ENCODE peak calls at places on chromosomes 16 and 17, in five cellular contexts. One of them, this sample, is unnamed.

GRCh38 chr16:72752004-72752695 is 295.8 kb downstream of the ZFHX3 start:
- DNase-seq in psoas muscle: no peak
- DNase-seq in IMR-90: no peak
- DNase-seq in OCI-LY7: no peak
- DNase-seq in fibroblast of pulmonary artery: no peak
- DNase-seq in this sample: no peak

GRCh38 chr17:72928454-72929136 is 163.9 kb downstream of the SLC39A11 start:
- DNase-seq in fibroblast of pulmonary artery: no peak
- DNase-seq in IMR-90: no peak
- DNase-seq in psoas muscle: no peak
- DNase-seq in OCI-LY7: no peak
- DNase-seq in this sample: no peak

GRCh38 chr16:66266436-66267286 is 99.8 kb upstream of the CDH5 start:
- DNase-seq in IMR-90: peak
- DNase-seq in fibroblast of pulmonary artery: peak
- DNase-seq in psoas muscle: peak
- DNase-seq in OCI-LY7: no peak
- DNase-seq in this sample: peak

GRCh38 chr17:62219500-62219899 is 154.4 kb upstream of the MED13 start:
- DNase-seq in OCI-LY7: no peak
- DNase-seq in fibroblast of pulmonary artery: no peak
- DNase-seq in IMR-90: no peak
- DNase-seq in psoas muscle: no peak
- DNase-seq in this sample: no peak

GRCh38 chr16:2520784-2521577 is 810 bp downstream of the AMDHD2 start:
- DNase-seq in fibroblast of pulmonary artery: no peak
- DNase-seq in IMR-90: no peak
- DNase-seq in psoas muscle: peak
- DNase-seq in OCI-LY7: peak
- DNase-seq in this sample: no peak

GRCh38 chr16:4115209-4115940 is 867 bp downstream of the ADCY9 start:
- DNase-seq in OCI-LY7: no peak
- DNase-seq in fibroblast of pulmonary artery: peak
- DNase-seq in IMR-90: peak
- DNase-seq in psoas muscle: peak
- DNase-seq in this sample: no peak

GRCh38 chr16:34803683-34804416 is 1344.4 kb downstream of the TP53TG3F start:
- DNase-seq in IMR-90: no peak
- DNase-seq in psoas muscle: peak
- DNase-seq in OCI-LY7: no peak
- DNase-seq in fibroblast of pulmonary artery: no peak
- DNase-seq in this sample: no peak

GRCh38 chr17:78101112-78101511 is 27.4 kb downstream of the TMC6 start:
- DNase-seq in fibroblast of pulmonary artery: no peak
- DNase-seq in OCI-LY7: no peak
- DNase-seq in psoas muscle: no peak
- DNase-seq in IMR-90: no peak
- DNase-seq in this sample: no peak

GRCh38 chr16:80591071-80591935 is 50.5 kb downstream of the DYNLRB2 start:
- DNase-seq in IMR-90: no peak
- DNase-seq in OCI-LY7: no peak
- DNase-seq in fibroblast of pulmonary artery: no peak
- DNase-seq in psoas muscle: no peak
- DNase-seq in this sample: no peak

GRCh38 chr17:45149669-45150603 is 1.7 kb downstream of the HEXIM1 start:
- DNase-seq in IMR-90: peak
- DNase-seq in fibroblast of pulmonary artery: peak
- DNase-seq in OCI-LY7: peak
- DNase-seq in psoas muscle: peak
- DNase-seq in this sample: peak

GRCh38 chr17:68455756-68456528 is 1.4 kb downstream of the WIPI1 start:
- DNase-seq in IMR-90: peak
- DNase-seq in fibroblast of pulmonary artery: peak
- DNase-seq in psoas muscle: no peak
- DNase-seq in OCI-LY7: no peak
- DNase-seq in this sample: no peak

GRCh38 chr17:21169496-21169895 is 42.7 kb downstream of the DHRS7B start:
- DNase-seq in IMR-90: no peak
- DNase-seq in fibroblast of pulmonary artery: no peak
- DNase-seq in OCI-LY7: no peak
- DNase-seq in psoas muscle: no peak
- DNase-seq in this sample: peak

GRCh38 chr16:9297437-9298113 is 206.1 kb downstream of the HAPSTR1 start:
- DNase-seq in fibroblast of pulmonary artery: no peak
- DNase-seq in OCI-LY7: peak
- DNase-seq in IMR-90: no peak
- DNase-seq in psoas muscle: no peak
- DNase-seq in this sample: no peak

GRCh38 chr17:43562679-43563146 is 16.6 kb upstream of the ETV4 start:
- DNase-seq in psoas muscle: no peak
- DNase-seq in IMR-90: no peak
- DNase-seq in fibroblast of pulmonary artery: no peak
- DNase-seq in OCI-LY7: no peak
- DNase-seq in this sample: no peak

GRCh38 chr16:10834766-10835165 is 16.2 kb upstream of the TVP23A start:
- DNase-seq in psoas muscle: no peak
- DNase-seq in fibroblast of pulmonary artery: no peak
- DNase-seq in OCI-LY7: no peak
- DNase-seq in IMR-90: no peak
- DNase-seq in this sample: no peak

GRCh38 chr17:16911141-16911937 is 60.6 kb downstream of the TNFRSF13B start:
- DNase-seq in psoas muscle: peak
- DNase-seq in fibroblast of pulmonary artery: peak
- DNase-seq in OCI-LY7: peak
- DNase-seq in IMR-90: no peak
- DNase-seq in this sample: peak

GRCh38 chr17:68491381-68491849 is 20.8 kb upstream of the PRKAR1A start:
- DNase-seq in fibroblast of pulmonary artery: peak
- DNase-seq in OCI-LY7: peak
- DNase-seq in psoas muscle: no peak
- DNase-seq in IMR-90: no peak
- DNase-seq in this sample: no peak

GRCh38 chr17:17724991-17725852 is 44.0 kb downstream of the RAI1 start:
- DNase-seq in fibroblast of pulmonary artery: peak
- DNase-seq in psoas muscle: no peak
- DNase-seq in IMR-90: no peak
- DNase-seq in OCI-LY7: no peak
- DNase-seq in this sample: no peak

GRCh38 chr16:28064150-28064549 is 636 bp upstream of the GSG1L start:
- DNase-seq in OCI-LY7: no peak
- DNase-seq in IMR-90: no peak
- DNase-seq in psoas muscle: no peak
- DNase-seq in fibroblast of pulmonary artery: no peak
- DNase-seq in this sample: no peak

GRCh38 chr17:72602517-72603345 is 481.9 kb downstream of the SOX9 start:
- DNase-seq in IMR-90: peak
- DNase-seq in OCI-LY7: peak
- DNase-seq in fibroblast of pulmonary artery: peak
- DNase-seq in psoas muscle: no peak
- DNase-seq in this sample: no peak

GRCh38 chr17:8867361-8867981 is at the start of gene PIK3R6:
- DNase-seq in OCI-LY7: no peak
- DNase-seq in psoas muscle: no peak
- DNase-seq in IMR-90: no peak
- DNase-seq in fibroblast of pulmonary artery: no peak
- DNase-seq in this sample: no peak
- H3K4me3 ChIP-seq in OCI-LY7: no peak
- H3K4me3 ChIP-seq in psoas muscle: peak
- H3K4me3 ChIP-seq in IMR-90: no peak
- H3K4me3 ChIP-seq in fibroblast of pulmonary artery: no peak
- H3K4me3 ChIP-seq in this sample: peak

GRCh38 chr17:38889745-38890409 is 20.0 kb downstream of the LASP1 start:
- DNase-seq in psoas muscle: no peak
- DNase-seq in IMR-90: no peak
- DNase-seq in fibroblast of pulmonary artery: no peak
- DNase-seq in OCI-LY7: no peak
- DNase-seq in this sample: no peak
- H3K4me3 ChIP-seq in psoas muscle: no peak
- H3K4me3 ChIP-seq in IMR-90: no peak
- H3K4me3 ChIP-seq in fibroblast of pulmonary artery: no peak
- H3K4me3 ChIP-seq in OCI-LY7: no peak
- H3K4me3 ChIP-seq in this sample: no peak

GRCh38 chr17:48027322-48027981 is 10.1 kb downstream of the COPZ2 start:
- DNase-seq in psoas muscle: no peak
- DNase-seq in IMR-90: no peak
- DNase-seq in OCI-LY7: no peak
- DNase-seq in fibroblast of pulmonary artery: no peak
- DNase-seq in this sample: no peak

GRCh38 chr17:48024149-48025039 is 13.2 kb downstream of the COPZ2 start:
- DNase-seq in fibroblast of pulmonary artery: no peak
- DNase-seq in OCI-LY7: no peak
- DNase-seq in IMR-90: no peak
- DNase-seq in psoas muscle: peak
- DNase-seq in this sample: no peak

GRCh38 chr17:48026503-48027321 is 10.9 kb downstream of the COPZ2 start:
- DNase-seq in psoas muscle: peak
- DNase-seq in OCI-LY7: peak
- DNase-seq in IMR-90: peak
- DNase-seq in fibroblast of pulmonary artery: peak
- DNase-seq in this sample: peak

GRCh38 chr17:48025040-48025903 is 12.3 kb downstream of the COPZ2 start:
- DNase-seq in IMR-90: peak
- DNase-seq in fibroblast of pulmonary artery: peak
- DNase-seq in OCI-LY7: peak
- DNase-seq in psoas muscle: peak
- DNase-seq in this sample: peak

DNA sequence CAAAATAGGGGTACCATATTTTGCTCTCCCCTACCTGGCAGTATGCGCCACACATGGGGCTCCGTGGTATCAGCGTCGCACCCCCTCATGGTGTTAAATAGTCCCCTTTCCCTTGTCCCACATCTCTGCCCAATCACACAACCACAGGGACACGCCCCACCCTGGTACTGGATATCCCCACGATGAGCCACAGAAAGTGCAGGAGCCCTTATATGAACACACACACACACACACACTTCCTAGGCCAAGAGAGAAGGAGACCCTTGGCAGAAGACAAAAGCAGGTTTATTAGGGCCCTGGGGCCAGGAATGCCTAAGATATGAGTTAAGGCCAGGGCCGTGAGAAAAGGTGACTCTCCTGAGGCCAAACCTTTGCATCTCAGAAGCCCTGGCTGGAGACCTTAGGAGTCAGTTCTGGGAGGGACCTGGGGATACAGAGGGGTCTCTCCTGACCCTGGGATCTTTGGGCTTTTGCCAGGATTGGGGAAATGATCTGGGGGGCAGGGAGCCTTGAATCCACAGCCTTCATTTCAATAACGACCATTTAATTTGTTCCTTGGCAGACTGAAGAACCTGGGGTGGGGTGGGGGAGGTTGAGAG is 11.6 kb downstream of the COPZ2 start:
- DNase-seq in fibroblast of pulmonary artery: no peak
- DNase-seq in IMR-90: no peak
- DNase-seq in OCI-LY7: no peak
- DNase-seq in psoas muscle: no peak
- DNase-seq in this sample: no peak
- H3K4me3 ChIP-seq in fibroblast of pulmonary artery: peak
- H3K4me3 ChIP-seq in IMR-90: no peak
- H3K4me3 ChIP-seq in OCI-LY7: peak
- H3K4me3 ChIP-seq in psoas muscle: peak
- H3K4me3 ChIP-seq in this sample: peak

GRCh38 chr16:85233520-85233919 is 121.2 kb upstream of the CIBAR2 start:
- DNase-seq in OCI-LY7: no peak
- DNase-seq in IMR-90: no peak
- DNase-seq in psoas muscle: no peak
- DNase-seq in fibroblast of pulmonary artery: no peak
- DNase-seq in this sample: no peak

GRCh38 chr16:85231959-85232358 is 119.7 kb upstream of the CIBAR2 start:
- DNase-seq in fibroblast of pulmonary artery: peak
- DNase-seq in OCI-LY7: no peak
- DNase-seq in psoas muscle: peak
- DNase-seq in IMR-90: no peak
- DNase-seq in this sample: peak

GRCh38 chr16:85232369-85233142 is 120.3 kb upstream of the CIBAR2 start:
- DNase-seq in IMR-90: no peak
- DNase-seq in psoas muscle: no peak
- DNase-seq in fibroblast of pulmonary artery: no peak
- DNase-seq in OCI-LY7: no peak
- DNase-seq in this sample: no peak

GRCh38 chr16:85235988-85236831 is 123.9 kb upstream of the CIBAR2 start:
- DNase-seq in OCI-LY7: no peak
- DNase-seq in fibroblast of pulmonary artery: no peak
- DNase-seq in IMR-90: no peak
- DNase-seq in psoas muscle: no peak
- DNase-seq in this sample: no peak

DNA sequence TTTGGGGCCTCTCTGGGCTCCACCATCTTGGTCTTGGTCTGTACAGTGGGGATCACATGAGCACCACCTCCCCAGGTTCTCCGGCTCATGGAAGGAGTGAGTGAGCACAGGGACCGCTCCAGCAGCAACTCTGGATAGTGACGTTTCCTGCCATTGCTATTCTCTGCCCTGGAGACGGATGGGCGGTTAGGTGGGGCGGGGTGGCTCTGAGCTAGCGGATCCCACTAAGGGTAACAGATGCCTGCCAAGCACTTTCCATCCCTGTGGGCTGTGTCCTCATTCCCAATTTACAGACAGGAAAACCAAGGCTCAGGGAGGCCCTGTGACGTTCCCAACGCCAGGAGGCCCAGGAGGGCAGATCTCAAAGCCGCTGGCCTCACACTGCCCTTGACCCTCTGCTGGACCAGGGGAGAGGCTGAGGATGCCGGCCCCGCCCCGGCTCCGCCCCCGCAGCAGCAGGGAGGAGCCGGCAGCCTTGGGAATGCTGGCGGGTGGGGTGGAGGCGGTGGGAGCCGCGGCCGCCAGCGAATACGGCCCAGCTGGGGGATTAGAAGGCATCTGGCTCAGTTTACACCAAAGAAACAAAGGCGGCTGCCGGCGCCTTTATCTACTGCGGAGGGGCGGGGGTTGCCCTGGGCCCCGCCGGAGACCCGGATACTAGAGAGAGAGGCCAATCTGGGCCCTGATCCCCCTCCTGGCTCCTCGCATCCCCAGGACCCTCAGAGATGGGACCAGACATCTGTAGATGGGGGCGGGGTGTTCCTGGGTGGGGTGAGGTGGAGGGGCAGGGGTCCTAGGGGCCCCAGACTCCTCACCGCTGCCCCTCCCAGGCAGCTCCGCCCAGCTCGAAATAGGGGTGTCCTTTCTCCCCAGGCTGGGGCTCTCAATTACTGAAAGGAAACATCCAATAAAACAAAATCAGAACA is 122.3 kb upstream of the CIBAR2 start:
- DNase-seq in IMR-90: peak
- DNase-seq in OCI-LY7: no peak
- DNase-seq in fibroblast of pulmonary artery: peak
- DNase-seq in psoas muscle: peak
- DNase-seq in this sample: peak
- H3K4me3 ChIP-seq in IMR-90: peak
- H3K4me3 ChIP-seq in OCI-LY7: no peak
- H3K4me3 ChIP-seq in fibroblast of pulmonary artery: peak
- H3K4me3 ChIP-seq in psoas muscle: peak
- H3K4me3 ChIP-seq in this sample: peak

This sample was measured in right atrium auricular region.